ENCODE peak calls at places on chromosomes 13 and 19, in five cellular contexts. One of them, this sample, is unnamed.

GRCh38 chr13:98489446-98490194 is 87.3 kb downstream of the STK24 start:
- DNase-seq in lung: no peak
- DNase-seq in GM10248: no peak
- DNase-seq in stimulated activated CD4-positive, alpha-beta T cell treated with anti-CD3 and anti-CD28 coated beads, Interleukin-1b, Interleukin-23, amount 100 ng/mL, for 1 hour: no peak
- DNase-seq in A673: no peak
- DNase-seq in this sample: no peak

GRCh38 chr19:2764945-2765344 is 18.1 kb downstream of the SGTA start:
- DNase-seq in GM10248: no peak
- DNase-seq in lung: no peak
- DNase-seq in A673: no peak
- DNase-seq in stimulated activated CD4-positive, alpha-beta T cell treated with anti-CD3 and anti-CD28 coated beads, Interleukin-1b, Interleukin-23, amount 100 ng/mL, for 1 hour: no peak
- DNase-seq in this sample: no peak

GRCh38 chr13:26651234-26651633 is 93.8 kb downstream of the WASF3 start:
- DNase-seq in GM10248: no peak
- DNase-seq in lung: no peak
- DNase-seq in A673: no peak
- DNase-seq in stimulated activated CD4-positive, alpha-beta T cell treated with anti-CD3 and anti-CD28 coated beads, Interleukin-1b, Interleukin-23, amount 100 ng/mL, for 1 hour: no peak
- DNase-seq in this sample: no peak

GRCh38 chr19:31285744-31286143 is 63.5 kb downstream of the TSHZ3 start:
- DNase-seq in stimulated activated CD4-positive, alpha-beta T cell treated with anti-CD3 and anti-CD28 coated beads, Interleukin-1b, Interleukin-23, amount 100 ng/mL, for 1 hour: no peak
- DNase-seq in lung: no peak
- DNase-seq in A673: no peak
- DNase-seq in GM10248: no peak
- DNase-seq in this sample: no peak

GRCh38 chr13:28503182-28503980 is 8.5 kb upstream of the FLT1 start:
- DNase-seq in A673: no peak
- DNase-seq in stimulated activated CD4-positive, alpha-beta T cell treated with anti-CD3 and anti-CD28 coated beads, Interleukin-1b, Interleukin-23, amount 100 ng/mL, for 1 hour: no peak
- DNase-seq in GM10248: no peak
- DNase-seq in lung: no peak
- DNase-seq in this sample: no peak

GRCh38 chr13:52377898-52378297 is 28.1 kb downstream of the THSD1 start:
- DNase-seq in GM10248: no peak
- DNase-seq in A673: no peak
- DNase-seq in stimulated activated CD4-positive, alpha-beta T cell treated with anti-CD3 and anti-CD28 coated beads, Interleukin-1b, Interleukin-23, amount 100 ng/mL, for 1 hour: no peak
- DNase-seq in lung: no peak
- DNase-seq in this sample: no peak

GRCh38 chr13:22198001-22198400 is 527.1 kb downstream of the FGF9 start:
- DNase-seq in GM10248: no peak
- DNase-seq in stimulated activated CD4-positive, alpha-beta T cell treated with anti-CD3 and anti-CD28 coated beads, Interleukin-1b, Interleukin-23, amount 100 ng/mL, for 1 hour: no peak
- DNase-seq in A673: no peak
- DNase-seq in lung: no peak
- DNase-seq in this sample: no peak

GRCh38 chr13:33543631-33544030 is 258.1 kb upstream of the STARD13 start:
- DNase-seq in A673: peak; percentile 38
- DNase-seq in stimulated activated CD4-positive, alpha-beta T cell treated with anti-CD3 and anti-CD28 coated beads, Interleukin-1b, Interleukin-23, amount 100 ng/mL, for 1 hour: no peak
- DNase-seq in GM10248: no peak
- DNase-seq in lung: no peak
- DNase-seq in this sample: peak; percentile 33

GRCh38 chr13:26202365-26202972 is 19.6 kb downstream of the RNF6 start:
- DNase-seq in GM10248: no peak
- DNase-seq in lung: no peak
- DNase-seq in stimulated activated CD4-positive, alpha-beta T cell treated with anti-CD3 and anti-CD28 coated beads, Interleukin-1b, Interleukin-23, amount 100 ng/mL, for 1 hour: no peak
- DNase-seq in A673: no peak
- DNase-seq in this sample: no peak

GRCh38 chr13:99433543-99434075 is 67.7 kb upstream of the TM9SF2 start:
- DNase-seq in lung: no peak
- DNase-seq in A673: no peak
- DNase-seq in GM10248: no peak
- DNase-seq in stimulated activated CD4-positive, alpha-beta T cell treated with anti-CD3 and anti-CD28 coated beads, Interleukin-1b, Interleukin-23, amount 100 ng/mL, for 1 hour: no peak
- DNase-seq in this sample: no peak

GRCh38 chr19:55468054-55468393 is 3.5 kb upstream of the C19orf85 start:
- DNase-seq in stimulated activated CD4-positive, alpha-beta T cell treated with anti-CD3 and anti-CD28 coated beads, Interleukin-1b, Interleukin-23, amount 100 ng/mL, for 1 hour: no peak
- DNase-seq in GM10248: no peak
- DNase-seq in A673: no peak
- DNase-seq in lung: no peak
- DNase-seq in this sample: no peak

GRCh38 chr13:26048745-26049144 is 3.1 kb downstream of the SHISA2 start:
- DNase-seq in lung: no peak
- DNase-seq in stimulated activated CD4-positive, alpha-beta T cell treated with anti-CD3 and anti-CD28 coated beads, Interleukin-1b, Interleukin-23, amount 100 ng/mL, for 1 hour: no peak
- DNase-seq in A673: no peak
- DNase-seq in GM10248: no peak
- DNase-seq in this sample: no peak

This sample was measured in SK-MEL-5.